ENCODE peak calls at places on chromosomes 6 and 20, in six cellular contexts. One of them, this sample, is unnamed.

GRCh38 chr6:125124250-125124777 is 29.3 kb upstream of the TPD52L1 start:
- DNase-seq in GM20000: no peak
- DNase-seq in AG08396: no peak
- DNase-seq in SK-MEL-5: no peak
- DNase-seq in AG04450: no peak
- DNase-seq in H9: no peak
- DNase-seq in this sample: no peak

GRCh38 chr6:409370-409972 is 17.9 kb downstream of the IRF4 start:
- DNase-seq in GM20000: no peak
- DNase-seq in AG08396: no peak
- DNase-seq in SK-MEL-5: no peak
- DNase-seq in AG04450: no peak
- DNase-seq in H9: no peak
- DNase-seq in this sample: no peak

GRCh38 chr6:159989471-159989870 is 20.6 kb downstream of the IGF2R start:
- DNase-seq in GM20000: no peak
- DNase-seq in AG08396: no peak
- DNase-seq in SK-MEL-5: no peak
- DNase-seq in AG04450: no peak
- DNase-seq in H9: no peak
- DNase-seq in this sample: no peak

GRCh38 chr6:25002326-25003066 is 66.7 kb upstream of the RIPOR2 start:
- DNase-seq in GM20000: no peak
- DNase-seq in AG08396: no peak
- DNase-seq in SK-MEL-5: no peak
- DNase-seq in AG04450: no peak
- DNase-seq in H9: no peak
- DNase-seq in this sample: no peak

GRCh38 chr6:70763754-70764153 is 96.1 kb downstream of the SMAP1 start:
- DNase-seq in GM20000: no peak
- DNase-seq in AG08396: no peak
- DNase-seq in SK-MEL-5: no peak
- DNase-seq in AG04450: no peak
- DNase-seq in H9: no peak
- DNase-seq in this sample: peak; percentile 1

GRCh38 chr20:64011366-64011779 is 24.6 kb upstream of the C20orf204 start:
- DNase-seq in GM20000: no peak
- DNase-seq in AG08396: no peak
- DNase-seq in SK-MEL-5: no peak
- DNase-seq in AG04450: no peak
- DNase-seq in H9: no peak
- DNase-seq in this sample: no peak

GRCh38 chr6:113018351-113019151 is 671.4 kb downstream of the RFPL4B start:
- DNase-seq in GM20000: no peak
- DNase-seq in AG08396: peak; percentile 18
- DNase-seq in SK-MEL-5: no peak
- DNase-seq in AG04450: no peak
- DNase-seq in H9: no peak
- DNase-seq in this sample: peak; percentile 58

GRCh38 chr6:158835616-158836221 is 16.6 kb upstream of the EZR start:
- DNase-seq in GM20000: no peak
- DNase-seq in AG08396: no peak
- DNase-seq in SK-MEL-5: no peak
- DNase-seq in AG04450: no peak
- DNase-seq in H9: peak; percentile 79
- DNase-seq in this sample: no peak

GRCh38 chr20:52062452-52063209 is 128.9 kb downstream of the ZFP64 start:
- DNase-seq in GM20000: no peak
- DNase-seq in AG08396: no peak
- DNase-seq in SK-MEL-5: no peak
- DNase-seq in AG04450: no peak
- DNase-seq in H9: no peak
- DNase-seq in this sample: no peak

GRCh38 chr6:135209803-135210202 is 28.7 kb downstream of the MYB start:
- DNase-seq in GM20000: no peak
- DNase-seq in AG08396: no peak
- DNase-seq in SK-MEL-5: no peak
- DNase-seq in AG04450: no peak
- DNase-seq in H9: no peak
- DNase-seq in this sample: no peak

GRCh38 chr20:35000311-35000921 is 44.7 kb downstream of the MYH7B start:
- DNase-seq in GM20000: no peak
- DNase-seq in AG08396: no peak
- DNase-seq in SK-MEL-5: no peak
- DNase-seq in AG04450: no peak
- DNase-seq in H9: no peak
- DNase-seq in this sample: no peak

GRCh38 chr20:61042501-61043385 is 209.3 kb upstream of the CDH4 start:
- DNase-seq in GM20000: no peak
- DNase-seq in AG08396: no peak
- DNase-seq in SK-MEL-5: no peak
- DNase-seq in AG04450: no peak
- DNase-seq in H9: no peak
- DNase-seq in this sample: no peak

GRCh38 chr6:110493253-110493800 is 16.9 kb upstream of the SLC22A16 start:
- DNase-seq in GM20000: no peak
- DNase-seq in AG08396: no peak
- DNase-seq in SK-MEL-5: no peak
- DNase-seq in AG04450: no peak
- DNase-seq in H9: no peak
- DNase-seq in this sample: no peak

GRCh38 chr6:31663087-31663960 is 1.5 kb downstream of the GPANK1 start:
- DNase-seq in GM20000: no peak
- DNase-seq in AG08396: peak; percentile 36
- DNase-seq in SK-MEL-5: no peak
- DNase-seq in AG04450: no peak
- DNase-seq in H9: no peak
- DNase-seq in this sample: no peak

GRCh38 chr6:118709859-118710350 is 58.5 kb upstream of the CEP85L start:
- DNase-seq in GM20000: peak; percentile 61
- DNase-seq in AG08396: peak; percentile 11
- DNase-seq in SK-MEL-5: peak; percentile 95
- DNase-seq in AG04450: peak; percentile 41
- DNase-seq in H9: no peak
- DNase-seq in this sample: peak; percentile 86

GRCh38 chr20:4916991-4917881 is 84.1 kb downstream of the SLC23A2 start:
- DNase-seq in GM20000: no peak
- DNase-seq in AG08396: peak; percentile 23
- DNase-seq in SK-MEL-5: no peak
- DNase-seq in AG04450: no peak
- DNase-seq in H9: no peak
- DNase-seq in this sample: no peak

GRCh38 chr20:4555188-4555893 is 166.4 kb upstream of the PRND start:
- DNase-seq in GM20000: no peak
- DNase-seq in AG08396: peak; percentile 60
- DNase-seq in SK-MEL-5: no peak
- DNase-seq in AG04450: peak; percentile 58
- DNase-seq in H9: no peak
- DNase-seq in this sample: peak; percentile 61